ENCODE peak calls at places on chromosomes 7 and 10, in ten cellular contexts. K, U, D, M, J, X, S, I, Z and F are unnamed samples.

GRCh38 chr10:77712207-77712606 is 74.6 kb upstream of the KCNMA1 start:
- DNase-seq in D (no peak), Z (no peak), X (no peak), I (no peak), M (no peak), K (no peak), J (no peak), U (no peak), S (no peak), F (no peak)

GRCh38 chr7:130365511-130366441 is 14.5 kb upstream of the CPA1 start:
- DNase-seq in X (no peak), I (peak), M (peak), S (peak), J (no peak), Z (no peak), K (peak), D (peak), U (no peak), F (no peak)

GRCh38 chr10:67385566-67385965 is 310.4 kb downstream of the CTNNA3 start:
- DNase-seq in U (no peak), I (no peak), K (no peak), D (no peak), Z (no peak), J (no peak), S (no peak), X (no peak), M (peak), F (no peak)

GRCh38 chr7:81812514-81813472 is 42.9 kb upstream of the HGF start:
- DNase-seq in D (no peak), I (no peak), M (no peak), J (no peak), U (no peak), K (no peak), X (no peak), Z (no peak), S (no peak), F (no peak)

GRCh38 chr10:114252097-114252496 is 13.0 kb downstream of the VWA2 start:
- DNase-seq in M (no peak), J (no peak), U (no peak), I (no peak), Z (no peak), K (no peak), X (no peak), S (no peak), D (no peak), F (no peak)

GRCh38 chr10:48416584-48417232 is 110.2 kb downstream of the MAPK8 start:
- DNase-seq in D (no peak), M (no peak), Z (no peak), I (no peak), S (no peak), U (no peak), J (no peak), X (no peak), K (no peak), F (no peak)

GRCh38 chr10:24518981-24519597 is 204.6 kb downstream of the ARHGAP21 start:
- DNase-seq in J (no peak), Z (peak), U (no peak), S (no peak), I (peak), M (peak), K (peak), D (peak), X (peak), F (peak)

GRCh38 chr7:27175626-27176342 is 1.7 kb upstream of the HOXA10 start:
- DNase-seq in I (peak), X (no peak), M (peak), U (no peak), K (no peak), Z (peak), S (peak), D (peak), J (peak), F (no peak)

GRCh38 chr7:69654381-69654780 is 56.1 kb downstream of the AUTS2 start:
- DNase-seq in Z (no peak), X (no peak), D (peak), I (peak), K (peak), U (no peak), M (no peak), J (no peak), S (no peak), F (no peak)

GRCh38 chr10:116787893-116788665 is 45.7 kb upstream of the HSPA12A start:
- DNase-seq in K (peak), I (peak), J (peak), M (peak), U (peak), S (no peak), Z (peak), D (peak), X (peak), F (peak)

GRCh38 chr7:107463139-107464078 is 6.4 kb upstream of the GPR22 start:
- DNase-seq in M (peak), J (no peak), U (peak), I (peak), S (no peak), K (peak), Z (peak), X (peak), D (peak), F (peak)

GRCh38 chr7:107047902-107048782 is 3.6 kb downstream of the PRKAR2B start:
- DNase-seq in M (peak), Z (peak), J (no peak), K (no peak), I (no peak), D (peak), S (no peak), U (no peak), X (no peak), F (no peak)

GRCh38 chr7:5225616-5226290 is 35.7 kb downstream of the WIPI2 start:
- DNase-seq in U (peak), S (no peak), D (no peak), I (no peak), Z (no peak), J (peak), X (no peak), M (no peak), K (no peak), F (no peak)

GRCh38 chr10:123573236-123574147 is 92.7 kb upstream of the GPR26 start:
- DNase-seq in D (peak), J (no peak), U (peak), X (peak), I (no peak), S (no peak), Z (peak), M (peak), K (peak), F (peak)

GRCh38 chr10:27157150-27157549 is 2.0 kb downstream of the MASTL start:
- DNase-seq in M (no peak), S (no peak), Z (no peak), K (peak), X (no peak), U (no peak), D (peak), I (no peak), J (no peak), F (no peak)

GRCh38 chr7:92695308-92696261 is 105.4 kb upstream of the FAM133B start:
- DNase-seq in U (peak), J (no peak), M (peak), D (peak), K (peak), S (no peak), Z (peak), I (peak), X (peak), F (peak)

GRCh38 chr7:21722371-21722770 is 179.5 kb downstream of the DNAH11 start:
- DNase-seq in I (no peak), M (peak), Z (no peak), U (no peak), J (no peak), X (no peak), S (no peak), K (no peak), D (no peak), F (no peak)
- TF ChIP-seq CTCF in I (no peak), M (peak), Z (peak), U (no peak), J (no peak), X (peak), S (no peak), K (no peak), D (no peak), F (peak)

GRCh38 chr7:133344275-133344674 is 91.4 kb downstream of the EXOC4 start:
- DNase-seq in U (no peak), X (no peak), M (peak), K (peak), D (peak), I (no peak), S (no peak), Z (no peak), J (no peak), F (no peak)
- TF ChIP-seq CTCF in U (no peak), X (peak), M (peak), K (peak), D (peak), I (peak), S (peak), Z (peak), J (no peak), F (peak)

GRCh38 chr7:24381919-24382505 is 98.0 kb downstream of the NPY start:
- DNase-seq in I (no peak), X (no peak), D (peak), S (no peak), U (no peak), J (no peak), M (peak), Z (no peak), K (peak), F (no peak)
- TF ChIP-seq CTCF in I (peak), X (peak), D (peak), S (no peak), U (no peak), J (peak), M (peak), Z (peak), K (peak), F (peak)

GRCh38 chr7:151505836-151506468 is 13.7 kb downstream of the RHEB start:
- DNase-seq in S (no peak), I (no peak), J (no peak), U (no peak), Z (no peak), K (no peak), X (no peak), D (no peak), M (no peak), F (no peak)

GRCh38 chr7:151504715-151505326 is 14.9 kb downstream of the RHEB start:
- DNase-seq in I (no peak), X (no peak), S (no peak), M (no peak), K (no peak), U (no peak), J (no peak), D (no peak), Z (no peak), F (no peak)

GRCh38 chr7:151507806-151508205 is 11.9 kb downstream of the RHEB start:
- DNase-seq in J (no peak), K (no peak), M (no peak), X (no peak), S (no peak), D (no peak), Z (no peak), I (no peak), U (no peak), F (no peak)

GRCh38 chr7:151505433-151505832 is 14.3 kb downstream of the RHEB start:
- DNase-seq in K (no peak), X (no peak), I (no peak), Z (no peak), S (no peak), M (no peak), U (no peak), D (no peak), J (no peak), F (no peak)

GRCh38 chr7:151506901-151507382 is 12.8 kb downstream of the RHEB start:
- DNase-seq in D (no peak), M (no peak), X (peak), Z (no peak), I (no peak), S (no peak), J (no peak), U (no peak), K (no peak), F (no peak)
- TF ChIP-seq CTCF in D (no peak), M (peak), X (no peak), Z (peak), I (no peak), S (no peak), J (no peak), U (no peak), K (no peak), F (no peak)

DNA sequence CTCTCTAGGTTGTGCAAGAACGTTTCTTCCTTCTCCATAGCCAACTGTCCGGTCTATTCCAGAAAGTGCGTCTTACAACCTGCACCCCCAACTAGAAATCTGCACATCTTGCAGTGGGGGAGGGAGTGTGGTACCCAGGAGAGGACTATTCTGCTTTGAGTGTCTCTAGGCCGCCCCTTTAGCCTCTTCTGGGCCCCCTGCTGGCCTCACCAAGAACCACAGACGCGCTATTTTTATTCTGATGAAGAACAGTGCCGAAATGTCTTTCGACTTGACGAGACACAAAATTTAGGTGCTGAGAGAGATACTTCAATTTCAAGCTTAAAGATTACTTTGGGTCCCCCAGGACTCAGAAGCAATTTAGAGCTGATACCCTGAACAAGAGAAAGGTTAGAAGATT is 1.0 kb downstream of the CNPY1 start:
- DNase-seq in Z (no peak), M (peak), D (no peak), U (no peak), J (no peak), S (no peak), X (no peak), I (no peak), K (no peak), F (no peak)
- TF ChIP-seq CTCF in Z (peak), M (peak), D (no peak), U (no peak), J (no peak), S (no peak), X (peak), I (no peak), K (peak), F (peak)

DNA sequence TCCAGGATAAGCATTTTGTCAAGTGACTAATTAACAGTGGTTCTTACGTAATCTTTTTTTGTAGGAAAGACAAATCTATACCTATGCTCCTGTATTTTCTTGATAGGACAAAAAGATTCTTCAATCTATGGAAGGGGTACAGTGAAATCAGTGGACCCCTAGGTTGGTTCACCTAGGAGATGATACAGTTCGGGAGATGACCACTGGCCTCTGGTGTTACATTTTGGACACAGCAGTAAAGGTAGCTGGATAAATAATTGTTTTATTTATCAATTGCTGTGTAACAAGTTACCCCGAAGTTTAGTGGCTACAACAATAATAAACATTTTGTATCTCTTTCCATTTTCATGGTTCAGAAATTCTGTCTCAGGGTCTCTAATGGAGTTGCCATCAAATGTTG is 288.2 kb upstream of the MAGI2 start:
- DNase-seq in D (peak), J (no peak), M (peak), U (no peak), X (peak), S (no peak), K (peak), I (no peak), Z (no peak), F (no peak)
- TF ChIP-seq CTCF in D (peak), J (no peak), M (peak), U (no peak), X (peak), S (no peak), K (peak), I (peak), Z (peak), F (peak)

GRCh38 chr7:32140540-32140939 is 70.3 kb upstream of the PDE1C start:
- DNase-seq in S (no peak), M (no peak), I (no peak), J (no peak), Z (no peak), U (no peak), X (no peak), D (no peak), K (no peak), F (no peak)
- TF ChIP-seq CTCF in S (no peak), M (no peak), I (no peak), J (no peak), Z (no peak), U (no peak), X (no peak), D (no peak), K (no peak), F (no peak)